ENCODE peak calls at places on chromosomes 13 and 19, in four cellular contexts. U, Q, D and E are unnamed samples.

GRCh38 chr19:35522745-35523327 is 5.3 kb downstream of the SBSN start:
- DNase-seq in U (no peak), Q (no peak), D (no peak), E (no peak)

GRCh38 chr19:43479961-43480561 is 14.7 kb upstream of the LYPD3 start:
- DNase-seq in U (no peak), Q (no peak), D (no peak), E (no peak)

GRCh38 chr19:45492627-45493470 is 4.0 kb downstream of the RTN2 start:
- DNase-seq in U (no peak), Q (peak), D (no peak), E (no peak)

GRCh38 chr19:39342647-39343305 is 555 bp downstream of the SAMD4B start:
- DNase-seq in U (no peak), Q (peak), D (no peak), E (no peak)

GRCh38 chr19:16136185-16137067 is 7.1 kb upstream of the HSH2D start:
- DNase-seq in U (no peak), Q (no peak), D (no peak), E (no peak)

GRCh38 chr19:1307755-1308303 is 22.2 kb downstream of the EFNA2 start:
- DNase-seq in U (no peak), Q (no peak), D (no peak), E (no peak)

GRCh38 chr19:49877020-49877878 is at the start of the genes AKT1S1 and TBC1D17:
- DNase-seq in U (peak), Q (peak), D (peak), E (peak)

GRCh38 chr13:51998723-51999471 is 12.4 kb downstream of the ATP7B start:
- DNase-seq in U (no peak), Q (no peak), D (no peak), E (no peak)

GRCh38 chr13:35832551-35832950 is 298.6 kb downstream of the DCLK1 start:
- DNase-seq in U (no peak), Q (no peak), D (no peak), E (no peak)

GRCh38 chr13:28705734-28706133 is 13.0 kb downstream of the SLC46A3 start:
- DNase-seq in U (no peak), Q (no peak), D (no peak), E (no peak)

GRCh38 chr19:48218964-48219363 is 36.7 kb downstream of the CARD8 start:
- DNase-seq in U (no peak), Q (no peak), D (no peak), E (no peak)

GRCh38 chr13:112619730-112620639 is 32.0 kb upstream of the TUBGCP3 start:
- DNase-seq in U (peak), Q (no peak), D (no peak), E (peak)

GRCh38 chr13:112024577-112024976 is 42.4 kb upstream of the SOX1 start:
- DNase-seq in U (no peak), Q (no peak), D (no peak), E (no peak)

GRCh38 chr19:48608798-48609263 is 2.3 kb downstream of the SPACA4 start:
- DNase-seq in U (peak), Q (no peak), D (peak), E (peak)

GRCh38 chr13:51843529-51843928 is 1.4 kb downstream of the TMEM272 start:
- DNase-seq in U (no peak), Q (no peak), D (no peak), E (no peak)

GRCh38 chr19:46181386-46181774 is 33.3 kb downstream of the IGFL2 start:
- DNase-seq in U (no peak), Q (no peak), D (no peak), E (peak)

GRCh38 chr13:113639661-113640262 is 18.2 kb downstream of the ATP4B start:
- DNase-seq in U (no peak), Q (peak), D (no peak), E (no peak)

GRCh38 chr13:29210676-29211075 is 384.8 kb downstream of the SLC7A1 start:
- DNase-seq in U (no peak), Q (no peak), D (no peak), E (no peak)

GRCh38 chr19:48135411-48135810 is 24.8 kb upstream of the PLA2G4C start:
- DNase-seq in U (peak), Q (no peak), D (no peak), E (peak)

GRCh38 chr13:39040206-39040605 is 1.9 kb downstream of the NHLRC3 start:
- DNase-seq in U (no peak), Q (no peak), D (no peak), E (no peak)

GRCh38 chr19:57803594-57804325 is 11.0 kb downstream of the ZNF552 start:
- DNase-seq in U (peak), Q (peak), D (no peak), E (peak)

GRCh38 chr13:114161028-114161556 is 18.0 kb upstream of the CFAP97D2 start:
- DNase-seq in U (no peak), Q (no peak), D (no peak), E (no peak)

GRCh38 chr13:67878376-67878775 is 648.2 kb upstream of the PCDH9 start:
- DNase-seq in U (no peak), Q (no peak), D (no peak), E (no peak)

DNA sequence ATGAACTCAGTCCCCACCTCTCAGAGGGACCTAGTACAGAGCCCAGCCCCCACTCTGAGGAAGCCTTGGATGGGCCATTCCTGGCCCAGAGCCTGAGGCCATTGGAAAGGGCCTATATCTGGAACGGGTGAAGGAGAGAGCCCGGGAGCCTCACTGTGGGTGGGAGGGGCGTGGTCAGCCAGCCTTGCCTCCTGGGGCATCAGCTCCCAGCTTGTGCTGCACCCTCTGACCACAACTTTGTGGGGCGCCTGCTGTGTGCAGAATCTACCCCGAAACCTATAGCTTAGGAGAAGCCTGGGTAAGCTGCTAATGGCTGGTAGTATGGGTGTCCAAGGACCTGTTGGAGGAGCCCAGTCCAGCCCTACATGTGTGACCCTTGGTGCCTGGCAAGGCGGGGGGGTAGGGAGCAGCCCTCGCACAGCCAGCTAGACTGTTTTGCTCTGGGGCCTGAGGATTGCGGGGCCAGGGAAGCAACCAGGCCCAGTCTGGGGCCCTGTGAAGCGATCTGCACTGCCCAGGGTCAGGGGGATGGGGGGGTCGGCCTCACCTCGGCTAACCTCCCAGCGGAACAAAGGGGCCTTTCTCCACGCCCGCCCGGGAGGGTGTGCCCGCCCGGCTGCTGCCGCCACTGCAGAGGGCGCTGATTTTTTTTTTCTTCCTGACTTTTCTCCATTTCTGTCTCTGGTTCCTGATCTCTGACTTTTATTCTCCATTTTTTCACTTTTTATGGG is 42.3 kb downstream of the LYL1 start:
- DNase-seq in U (no peak), Q (peak), D (no peak), E (no peak)
- TF ChIP-seq CTCF in U (no peak), Q (no peak), D (no peak), E (no peak)

DNA sequence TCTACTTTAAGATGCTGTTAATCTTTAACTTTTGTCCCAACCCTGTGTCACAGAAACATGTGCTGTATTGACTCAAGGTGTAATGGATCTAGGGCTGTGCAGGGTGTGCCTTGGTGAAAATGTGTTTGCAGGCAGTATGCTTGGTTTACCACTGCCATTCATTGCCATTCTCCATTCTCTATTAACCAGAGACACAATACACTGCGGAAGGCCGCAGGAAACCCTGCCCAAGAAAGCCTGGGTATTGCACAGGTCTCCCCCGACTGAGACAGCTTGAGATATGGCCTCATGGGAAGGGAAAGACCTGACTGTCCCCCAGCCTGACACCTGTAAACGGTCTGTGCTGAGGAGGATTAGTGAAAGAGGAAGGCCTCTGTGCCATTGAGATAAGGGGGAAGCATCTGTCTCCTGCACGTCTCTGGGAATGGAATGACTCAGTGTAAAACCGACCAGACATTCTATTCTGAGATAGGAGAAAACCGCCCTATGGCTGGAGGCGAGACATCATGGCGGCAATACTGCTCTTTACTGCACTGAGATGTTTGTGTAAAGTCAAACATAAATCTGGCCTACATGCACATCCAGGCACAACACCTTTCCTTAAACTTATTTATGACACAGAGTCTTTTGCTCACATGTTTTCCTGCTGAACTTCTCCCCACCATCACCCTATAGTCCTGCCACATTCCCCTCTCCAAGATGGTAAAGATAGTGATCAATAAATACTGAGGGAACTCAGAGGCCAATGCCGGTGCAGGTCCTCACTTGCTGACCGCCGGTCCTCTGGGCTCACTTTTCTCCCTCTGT is 13.1 kb upstream of the ZNF888 start:
- DNase-seq in U (no peak), Q (no peak), D (no peak), E (no peak)
- H3K27ac ChIP-seq in U (no peak), Q (peak), D (no peak), E (no peak)

GRCh38 chr13:77516342-77516789 is 19.1 kb upstream of the SCEL start:
- DNase-seq in U (no peak), Q (no peak), D (no peak), E (peak)

GRCh38 chr13:77519808-77520207 is 15.7 kb upstream of the SCEL start:
- DNase-seq in U (no peak), Q (no peak), D (no peak), E (no peak)

GRCh38 chr13:77515785-77516184 is 19.7 kb upstream of the SCEL start:
- DNase-seq in U (no peak), Q (no peak), D (no peak), E (no peak)

GRCh38 chr13:77521194-77521593 is 14.3 kb upstream of the SCEL start:
- DNase-seq in U (no peak), Q (no peak), D (no peak), E (peak)

DNA sequence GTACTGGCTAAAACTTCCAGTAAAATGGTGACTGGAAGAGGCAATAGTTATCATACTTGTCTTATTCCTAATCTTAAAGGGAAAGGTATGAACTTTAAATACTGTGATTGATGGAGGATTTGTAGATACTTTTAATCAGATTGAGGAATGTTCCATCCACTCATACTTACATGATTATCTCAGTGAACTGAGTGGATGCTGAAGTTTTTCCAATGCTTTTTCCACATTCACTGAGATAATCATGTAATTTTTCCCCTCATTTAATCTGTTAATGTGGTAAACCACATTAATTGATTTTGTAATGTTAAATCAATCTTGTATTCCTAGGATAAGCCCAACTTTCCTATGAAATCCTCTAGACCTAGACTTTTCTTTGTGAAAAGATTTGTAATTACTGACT is 17.2 kb upstream of the SCEL start:
- DNase-seq in U (no peak), Q (no peak), D (no peak), E (no peak)
- TF ChIP-seq CTCF in U (no peak), Q (no peak), D (no peak), E (no peak)

GRCh38 chr19:55251296-55252081 is 7.3 kb downstream of the PPP6R1 start:
- DNase-seq in U (no peak), Q (no peak), D (peak), E (no peak)
- H3K27ac ChIP-seq in U (no peak), Q (no peak), D (peak), E (peak)